ENCODE peak calls at places on chromosomes 11 and 22, in seven cellular contexts. One of them, this sample, is unnamed.

GRCh38 chr11:18757742-18758294 is 31.8 kb upstream of the IGSF22 start:
- DNase-seq in brain microvascular endothelial cell: no peak
- DNase-seq in coronary artery: no peak
- DNase-seq in cardiac fibroblast: no peak
- DNase-seq in GM12865: no peak
- DNase-seq in hepatocyte: no peak
- DNase-seq in uterus: no peak
- DNase-seq in this sample: no peak

GRCh38 chr11:87215236-87215635 is 177.5 kb downstream of the TMEM135 start:
- DNase-seq in GM12865: no peak
- DNase-seq in cardiac fibroblast: peak; percentile 21
- DNase-seq in uterus: no peak
- DNase-seq in coronary artery: no peak
- DNase-seq in brain microvascular endothelial cell: peak; percentile 14
- DNase-seq in hepatocyte: no peak
- DNase-seq in this sample: no peak

GRCh38 chr22:30036656-30037055 is 43.6 kb upstream of the HORMAD2 start:
- DNase-seq in cardiac fibroblast: peak; percentile 40
- DNase-seq in uterus: no peak
- DNase-seq in brain microvascular endothelial cell: peak; percentile 25
- DNase-seq in coronary artery: no peak
- DNase-seq in hepatocyte: peak; percentile 43
- DNase-seq in GM12865: no peak
- DNase-seq in this sample: no peak

GRCh38 chr11:105915036-105915435 is 107.0 kb downstream of the MSANTD4 start:
- DNase-seq in cardiac fibroblast: no peak
- DNase-seq in hepatocyte: no peak
- DNase-seq in brain microvascular endothelial cell: no peak
- DNase-seq in GM12865: no peak
- DNase-seq in uterus: no peak
- DNase-seq in coronary artery: no peak
- DNase-seq in this sample: no peak

GRCh38 chr22:39994566-39995345 is at the start of gene FAM83F:
- DNase-seq in coronary artery: no peak
- DNase-seq in hepatocyte: peak; percentile 89
- DNase-seq in brain microvascular endothelial cell: no peak
- DNase-seq in GM12865: no peak
- DNase-seq in cardiac fibroblast: no peak
- DNase-seq in uterus: no peak
- DNase-seq in this sample: no peak

GRCh38 chr11:110173775-110174644 is 80.8 kb downstream of the ZC3H12C start:
- DNase-seq in coronary artery: no peak
- DNase-seq in uterus: peak; percentile 57
- DNase-seq in GM12865: peak; percentile 68
- DNase-seq in brain microvascular endothelial cell: peak; percentile 63
- DNase-seq in hepatocyte: peak; percentile 84
- DNase-seq in cardiac fibroblast: peak; percentile 86
- DNase-seq in this sample: no peak

GRCh38 chr11:127994736-127995135 is 592.6 kb downstream of the ETS1 start:
- DNase-seq in GM12865: no peak
- DNase-seq in cardiac fibroblast: peak; percentile 88
- DNase-seq in coronary artery: no peak
- DNase-seq in uterus: no peak
- DNase-seq in hepatocyte: no peak
- DNase-seq in brain microvascular endothelial cell: peak; percentile 16
- DNase-seq in this sample: peak; percentile 40

GRCh38 chr11:92782806-92783205 is 186.6 kb upstream of the MTNR1B start:
- DNase-seq in uterus: no peak
- DNase-seq in hepatocyte: no peak
- DNase-seq in GM12865: no peak
- DNase-seq in brain microvascular endothelial cell: peak; percentile 27
- DNase-seq in cardiac fibroblast: peak; percentile 3
- DNase-seq in coronary artery: no peak
- DNase-seq in this sample: no peak

GRCh38 chr22:43616645-43617044 is 195.5 kb downstream of the EFCAB6 start:
- DNase-seq in cardiac fibroblast: no peak
- DNase-seq in uterus: no peak
- DNase-seq in brain microvascular endothelial cell: no peak
- DNase-seq in coronary artery: no peak
- DNase-seq in GM12865: no peak
- DNase-seq in hepatocyte: peak; percentile 56
- DNase-seq in this sample: no peak

GRCh38 chr11:126963603-126964353 is 36.8 kb downstream of the KIRREL3 start:
- DNase-seq in cardiac fibroblast: peak; percentile 66
- DNase-seq in hepatocyte: no peak
- DNase-seq in coronary artery: no peak
- DNase-seq in uterus: no peak
- DNase-seq in brain microvascular endothelial cell: no peak
- DNase-seq in GM12865: no peak
- DNase-seq in this sample: peak; percentile 16

GRCh38 chr11:64124147-64124546 is 41.8 kb downstream of the MACROD1 start:
- DNase-seq in GM12865: no peak
- DNase-seq in cardiac fibroblast: no peak
- DNase-seq in coronary artery: no peak
- DNase-seq in hepatocyte: no peak
- DNase-seq in brain microvascular endothelial cell: no peak
- DNase-seq in uterus: no peak
- DNase-seq in this sample: no peak

GRCh38 chr11:66337103-66337899 is 1.1 kb upstream of the RIN1 start:
- DNase-seq in GM12865: no peak
- DNase-seq in uterus: no peak
- DNase-seq in cardiac fibroblast: no peak
- DNase-seq in brain microvascular endothelial cell: peak; percentile 23
- DNase-seq in coronary artery: peak; percentile 69
- DNase-seq in hepatocyte: no peak
- DNase-seq in this sample: no peak

GRCh38 chr11:65917434-65918210 is 1.2 kb downstream of the C11orf68 start:
- DNase-seq in GM12865: no peak
- DNase-seq in uterus: peak; percentile 39
- DNase-seq in brain microvascular endothelial cell: no peak
- DNase-seq in coronary artery: no peak
- DNase-seq in cardiac fibroblast: no peak
- DNase-seq in hepatocyte: no peak
- DNase-seq in this sample: no peak

GRCh38 chr11:82523141-82523540 is 210.5 kb downstream of the FAM181B start:
- DNase-seq in GM12865: no peak
- DNase-seq in coronary artery: no peak
- DNase-seq in cardiac fibroblast: no peak
- DNase-seq in brain microvascular endothelial cell: no peak
- DNase-seq in hepatocyte: peak; percentile 13
- DNase-seq in uterus: no peak
- DNase-seq in this sample: no peak

GRCh38 chr11:71484248-71485062 is 31.5 kb downstream of the NADSYN1 start:
- DNase-seq in GM12865: no peak
- DNase-seq in hepatocyte: no peak
- DNase-seq in cardiac fibroblast: no peak
- DNase-seq in uterus: no peak
- DNase-seq in coronary artery: no peak
- DNase-seq in brain microvascular endothelial cell: no peak
- DNase-seq in this sample: no peak

GRCh38 chr22:20392983-20393704 is 807 bp upstream of the ZNF74 start:
- DNase-seq in uterus: no peak
- DNase-seq in hepatocyte: no peak
- DNase-seq in cardiac fibroblast: no peak
- DNase-seq in coronary artery: no peak
- DNase-seq in brain microvascular endothelial cell: no peak
- DNase-seq in GM12865: no peak
- DNase-seq in this sample: no peak

GRCh38 chr11:96061730-96062524 is 138.0 kb upstream of the MTMR2 start:
- DNase-seq in coronary artery: no peak
- DNase-seq in GM12865: no peak
- DNase-seq in cardiac fibroblast: peak; percentile 52
- DNase-seq in uterus: no peak
- DNase-seq in hepatocyte: peak; percentile 51
- DNase-seq in brain microvascular endothelial cell: no peak
- DNase-seq in this sample: no peak

GRCh38 chr11:19803506-19803998 is 90.9 kb downstream of the NAV2 start:
- DNase-seq in uterus: no peak
- DNase-seq in hepatocyte: peak; percentile 34
- DNase-seq in brain microvascular endothelial cell: no peak
- DNase-seq in coronary artery: no peak
- DNase-seq in GM12865: no peak
- DNase-seq in cardiac fibroblast: no peak
- DNase-seq in this sample: no peak

GRCh38 chr11:19805346-19805745 is 92.7 kb downstream of the NAV2 start:
- DNase-seq in cardiac fibroblast: no peak
- DNase-seq in brain microvascular endothelial cell: no peak
- DNase-seq in GM12865: no peak
- DNase-seq in coronary artery: no peak
- DNase-seq in uterus: no peak
- DNase-seq in hepatocyte: no peak
- DNase-seq in this sample: no peak

GRCh38 chr11:19800162-19800561 is 87.5 kb downstream of the NAV2 start:
- DNase-seq in coronary artery: no peak
- DNase-seq in cardiac fibroblast: peak; percentile 37
- DNase-seq in hepatocyte: no peak
- DNase-seq in uterus: no peak
- DNase-seq in brain microvascular endothelial cell: no peak
- DNase-seq in GM12865: no peak
- DNase-seq in this sample: no peak

GRCh38 chr11:19802773-19803293 is 90.2 kb downstream of the NAV2 start:
- DNase-seq in coronary artery: no peak
- DNase-seq in hepatocyte: no peak
- DNase-seq in uterus: no peak
- DNase-seq in brain microvascular endothelial cell: no peak
- DNase-seq in cardiac fibroblast: no peak
- DNase-seq in GM12865: no peak
- DNase-seq in this sample: no peak

DNA sequence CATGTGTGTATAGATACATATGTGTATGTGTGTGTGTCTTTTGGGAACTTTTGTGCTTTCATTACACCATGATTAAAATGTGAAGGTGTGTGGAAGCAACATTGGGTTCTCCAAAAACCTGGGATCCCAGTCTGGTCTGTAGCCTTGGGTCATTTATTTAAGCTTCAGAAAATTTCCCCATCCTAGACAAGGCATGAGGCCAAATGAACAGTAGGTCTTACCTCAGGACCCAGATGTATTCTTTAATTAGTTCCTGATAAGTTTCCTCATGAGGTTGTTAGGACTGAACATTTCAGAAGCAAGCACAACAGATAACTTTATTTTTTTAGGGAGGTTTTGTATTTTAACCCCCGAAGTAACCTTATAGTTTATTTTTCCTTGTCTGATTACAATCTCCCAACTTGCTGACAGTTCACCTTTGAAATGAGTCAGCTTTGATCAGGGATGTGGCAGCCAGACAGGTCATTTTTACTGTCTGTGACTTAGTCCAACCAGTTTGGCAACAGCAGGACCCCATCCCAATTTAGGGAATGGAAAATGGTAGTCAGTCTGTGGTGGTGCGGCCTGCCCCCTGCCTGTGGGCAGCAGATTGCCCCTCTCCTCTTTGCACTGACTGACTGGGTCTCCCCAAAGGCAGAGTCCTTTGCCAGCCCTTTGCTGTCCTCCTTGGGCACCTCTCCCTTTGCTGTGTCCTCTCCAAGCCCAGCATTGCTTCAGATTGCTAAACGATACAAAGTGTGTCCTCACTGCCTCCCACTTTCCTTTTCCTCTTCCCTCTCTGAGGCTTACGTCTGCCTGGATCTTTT is 88.3 kb downstream of the NAV2 start:
- DNase-seq in coronary artery: no peak
- DNase-seq in cardiac fibroblast: no peak
- DNase-seq in uterus: no peak
- DNase-seq in GM12865: no peak
- DNase-seq in hepatocyte: no peak
- DNase-seq in brain microvascular endothelial cell: no peak
- DNase-seq in this sample: no peak
- TF ChIP-seq CTCF in coronary artery: no peak
- TF ChIP-seq CTCF in cardiac fibroblast: peak; percentile 15
- TF ChIP-seq CTCF in uterus: no peak
- TF ChIP-seq CTCF in GM12865: no peak
- TF ChIP-seq CTCF in hepatocyte: no peak
- TF ChIP-seq CTCF in brain microvascular endothelial cell: peak; percentile 50
- TF ChIP-seq CTCF in this sample: no peak

DNA sequence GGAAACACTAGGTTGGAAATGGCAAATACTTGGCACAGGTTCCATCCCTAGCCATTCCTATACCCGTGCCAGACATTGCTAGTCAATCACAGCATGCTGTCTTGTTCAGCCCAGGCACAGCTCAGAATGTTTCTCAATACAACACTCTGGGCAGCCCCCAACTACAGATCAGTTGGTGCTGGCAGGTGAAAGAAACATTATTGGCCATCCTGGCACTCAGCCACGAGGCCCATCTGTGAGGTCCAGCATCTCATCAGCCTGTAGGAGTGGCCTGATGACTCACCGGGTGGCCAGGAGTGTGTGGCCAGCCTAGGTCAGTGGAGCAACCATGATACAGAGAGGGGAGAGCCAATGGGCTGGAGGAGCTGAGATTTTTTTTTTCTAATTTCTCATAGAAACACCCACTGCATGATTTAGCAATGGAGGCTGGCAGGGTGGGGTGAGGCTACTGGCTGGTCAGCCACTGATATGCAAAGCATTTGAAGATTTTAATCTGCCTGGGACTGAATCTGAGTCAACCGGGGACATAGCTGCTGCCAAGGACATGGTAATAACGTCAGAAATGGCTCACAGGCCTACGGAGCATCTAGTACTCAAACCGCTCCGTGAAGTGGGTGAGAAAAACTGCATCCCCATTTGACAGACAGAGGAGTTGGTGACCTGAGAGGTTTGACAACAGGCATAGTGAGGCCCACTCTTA is 5.4 kb downstream of the MYO18B start:
- DNase-seq in GM12865: no peak
- DNase-seq in coronary artery: peak; percentile 94
- DNase-seq in hepatocyte: peak; percentile 64
- DNase-seq in brain microvascular endothelial cell: peak; percentile 97
- DNase-seq in uterus: peak; percentile 26
- DNase-seq in cardiac fibroblast: peak; percentile 98
- DNase-seq in this sample: peak; percentile 89
- H3K4me3 ChIP-seq in GM12865: no peak overlapping the region
- H3K4me3 ChIP-seq in coronary artery: no peak overlapping the region
- H3K4me3 ChIP-seq in hepatocyte: no peak overlapping the region
- H3K4me3 ChIP-seq in brain microvascular endothelial cell: no peak overlapping the region
- H3K4me3 ChIP-seq in uterus: no peak overlapping the region
- H3K4me3 ChIP-seq in cardiac fibroblast: no peak overlapping the region
- H3K4me3 ChIP-seq in this sample: no peak overlapping the region

DNA sequence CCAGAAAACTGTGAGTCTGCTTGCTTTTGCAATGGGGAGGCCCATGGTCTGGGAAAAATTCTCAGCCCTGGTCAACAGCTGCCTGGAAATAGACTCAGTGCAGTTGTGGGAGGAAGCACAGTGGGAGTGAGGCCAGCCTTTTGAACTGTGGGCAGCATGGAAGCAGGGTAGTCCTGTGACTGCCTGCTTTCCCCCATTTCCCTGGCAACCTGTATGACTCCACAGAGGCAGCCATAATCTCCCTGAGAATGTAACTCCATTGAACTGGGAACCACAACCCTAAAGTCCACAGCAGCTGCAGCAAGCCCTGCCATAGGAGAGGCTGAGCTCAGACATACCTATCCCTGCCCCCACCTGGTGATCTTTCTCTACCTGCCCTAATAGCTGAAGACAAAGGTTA is 494.5 kb upstream of the FAT3 start:
- DNase-seq in coronary artery: no peak
- DNase-seq in cardiac fibroblast: no peak
- DNase-seq in brain microvascular endothelial cell: no peak
- DNase-seq in GM12865: no peak
- DNase-seq in hepatocyte: peak; percentile 6
- DNase-seq in uterus: no peak
- DNase-seq in this sample: no peak
- TF ChIP-seq CTCF in coronary artery: no peak
- TF ChIP-seq CTCF in cardiac fibroblast: no peak
- TF ChIP-seq CTCF in brain microvascular endothelial cell: no peak
- TF ChIP-seq CTCF in GM12865: no peak
- TF ChIP-seq CTCF in hepatocyte: no peak
- TF ChIP-seq CTCF in uterus: no peak
- TF ChIP-seq CTCF in this sample: no peak

GRCh38 chr11:11589385-11589890 is 32.4 kb downstream of the GALNT18 start:
- DNase-seq in hepatocyte: no peak
- DNase-seq in uterus: no peak
- DNase-seq in brain microvascular endothelial cell: no peak
- DNase-seq in coronary artery: peak; percentile 16
- DNase-seq in GM12865: peak; percentile 16
- DNase-seq in cardiac fibroblast: no peak
- DNase-seq in this sample: no peak
- H3K4me3 ChIP-seq in hepatocyte: no peak overlapping the region
- H3K4me3 ChIP-seq in uterus: no peak overlapping the region
- H3K4me3 ChIP-seq in brain microvascular endothelial cell: no peak overlapping the region
- H3K4me3 ChIP-seq in coronary artery: peak overlapping the region; percentile 8
- H3K4me3 ChIP-seq in GM12865: no peak overlapping the region
- H3K4me3 ChIP-seq in cardiac fibroblast: no peak overlapping the region
- H3K4me3 ChIP-seq in this sample: no peak overlapping the region